ENCODE peak calls at places on chromosome 10, in six cellular contexts. T is DMS153; E is NCI-H1105 treated with DMSO at 0.1 percent for 48 hours; V is stimulated activated naive CD8-positive, alpha-beta T cell treated with anti-CD3 and anti-CD28 coated beads, Interleukin-15, Interleukin-2, amounts not matched to agents 100 U/mL and 50 U/mL, for 24 hours; H is hepatocyte; M is activated naive CD8-positive, alpha-beta T cell treated with anti-CD3 and anti-CD28 coated beads, Interleukin-2, amount 10 ng/mL, durations not matched to agents 7 days and 5 days. R is an unnamed sample.

GRCh38 chr10:118963341-118963740 is 66.2 kb upstream of the NANOS1 start:
- DNase-seq in E (no peak), H (no peak), T (no peak), V (no peak), M (no peak), R (no peak)

GRCh38 chr10:34045571-34046190 is 711.2 kb upstream of the NRP1 start:
- DNase-seq in E (no peak), H (no peak), M (no peak), T (no peak), V (no peak), R (peak)

GRCh38 chr10:79079490-79080355 is 11.0 kb downstream of the ZMIZ1 start:
- DNase-seq in V (no peak), E (no peak), M (no peak), T (no peak), H (peak), R (peak)

GRCh38 chr10:31142026-31142425 is 110.4 kb upstream of the ZNF438 start:
- DNase-seq in V (no peak), M (no peak), E (no peak), H (no peak), T (no peak), R (peak)

GRCh38 chr10:44300666-44301649 is 83.9 kb downstream of the CXCL12 start:
- DNase-seq in V (no peak), H (no peak), M (no peak), E (peak), T (peak), R (peak)

GRCh38 chr10:69218831-69219230 is 1.3 kb upstream of the HKDC1 start:
- DNase-seq in V (no peak), M (no peak), H (no peak), E (no peak), T (no peak), R (peak)

GRCh38 chr10:52771534-52772455 is 789 bp downstream of the MBL2 start:
- DNase-seq in M (no peak), V (no peak), H (no peak), E (no peak), T (no peak), R (peak)

GRCh38 chr10:63520463-63521388 is 475 bp upstream of the REEP3 start:
- DNase-seq in V (no peak), E (peak), M (peak), T (peak), H (peak), R (peak)

GRCh38 chr10:21135396-21135973 is 238.4 kb upstream of the NEBL start:
- DNase-seq in H (no peak), M (no peak), T (no peak), E (no peak), V (no peak), R (no peak)

GRCh38 chr10:71697938-71698709 is 21.5 kb downstream of the C10orf105 start:
- DNase-seq in V (peak), H (no peak), M (peak), E (no peak), T (no peak), R (no peak)

GRCh38 chr10:7872041-7872442 is 53.7 kb downstream of the TAF3 start:
- DNase-seq in M (no peak), T (no peak), V (no peak), E (peak), H (peak), R (peak)

GRCh38 chr10:130495891-130496642 is 359.9 kb downstream of the GLRX3 start:
- DNase-seq in T (no peak), E (no peak), M (no peak), V (no peak), H (no peak), R (no peak)

GRCh38 chr10:80460399-80461207 is 6.5 kb downstream of the TSPAN14 start:
- DNase-seq in E (peak), T (peak), V (no peak), M (no peak), H (peak), R (peak)

GRCh38 chr10:43598447-43598846 is 7.8 kb upstream of the ZNF485 start:
- DNase-seq in V (no peak), E (no peak), M (no peak), H (peak), T (no peak), R (peak)

GRCh38 chr10:103854265-103854686 is 1.1 kb downstream of the SH3PXD2A start:
- DNase-seq in E (no peak), M (no peak), T (no peak), H (peak), V (no peak), R (peak)

GRCh38 chr10:100886544-100886943 is 26.2 kb upstream of the SLF2 start:
- DNase-seq in T (no peak), E (no peak), V (no peak), M (no peak), H (no peak), R (no peak)

GRCh38 chr10:71222541-71223364 is 10.4 kb downstream of the UNC5B start:
- DNase-seq in T (peak), V (no peak), M (peak), E (no peak), H (no peak), R (no peak)

GRCh38 chr10:96902762-96903358 is 70.8 kb downstream of the LCOR start:
- DNase-seq in T (no peak), H (no peak), V (no peak), M (no peak), E (no peak), R (no peak)

GRCh38 chr10:85673270-85673669 is 693.3 kb downstream of the GRID1 start:
- DNase-seq in V (no peak), M (no peak), E (no peak), T (no peak), H (no peak), R (no peak)

GRCh38 chr10:110016037-110016436 is 8.3 kb downstream of the ADD3 start:
- DNase-seq in E (no peak), V (no peak), M (no peak), T (no peak), H (peak), R (peak)

GRCh38 chr10:116888380-116889055 is 39.2 kb downstream of the ENO4 start:
- DNase-seq in M (no peak), V (no peak), T (no peak), E (no peak), H (peak), R (peak)

GRCh38 chr10:103616705-103617361 is 123.3 kb downstream of the NEURL1 start:
- DNase-seq in T (no peak), E (no peak), V (no peak), H (peak), M (no peak), R (no peak)

GRCh38 chr10:80318742-80319141 is 29.3 kb upstream of the MAT1A start:
- DNase-seq in M (no peak), E (no peak), V (no peak), T (no peak), H (no peak), R (no peak)

GRCh38 chr10:19676063-19676462 is 140.2 kb upstream of the PLXDC2 start:
- DNase-seq in H (no peak), V (no peak), E (no peak), M (no peak), T (no peak), R (no peak)

GRCh38 chr10:111233439-111233838 is 156.6 kb downstream of the ADRA2A start:
- DNase-seq in V (no peak), T (no peak), M (no peak), E (no peak), H (peak), R (no peak)

GRCh38 chr10:132461683-132462231 is 64.8 kb downstream of the PWWP2B start:
- DNase-seq in H (no peak), E (no peak), M (no peak), T (no peak), V (no peak), R (no peak)

GRCh38 chr10:95423327-95424005 is 132.7 kb upstream of the PDLIM1 start:
- DNase-seq in H (no peak), T (no peak), V (no peak), M (no peak), E (no peak), R (no peak)

GRCh38 chr10:49360271-49361177 is 35.4 kb downstream of the DRGX start:
- DNase-seq in M (no peak), E (peak), V (no peak), T (no peak), H (no peak), R (peak)

GRCh38 chr10:131056091-131056490 is 255.4 kb downstream of the TCERG1L start:
- DNase-seq in V (no peak), E (no peak), H (no peak), T (no peak), M (no peak), R (no peak)

GRCh38 chr10:81093056-81093455 is 555.4 kb downstream of the SH2D4B start:
- DNase-seq in T (no peak), V (no peak), E (no peak), H (no peak), M (no peak), R (no peak)

GRCh38 chr10:43685744-43686143 is 37.1 kb upstream of the ZNF32 start:
- DNase-seq in E (no peak), T (no peak), M (no peak), H (no peak), V (no peak), R (peak)